ENCODE peak calls at places on chromosomes 2 and 18, in four cellular contexts. One of them, this sample, is unnamed.

GRCh38 chr2:226524381-226524843 is 275.2 kb downstream of the IRS1 start:
- DNase-seq in HepG2: peak; percentile 39
- DNase-seq in K562: no peak
- DNase-seq in GM12878: no peak
- DNase-seq in this sample: no peak

GRCh38 chr2:232504438-232504837 is 15.8 kb upstream of the PRSS56 start:
- DNase-seq in K562: no peak
- DNase-seq in HepG2: no peak
- DNase-seq in GM12878: no peak
- DNase-seq in this sample: no peak

GRCh38 chr18:55627007-55627406 is 39.0 kb upstream of the TCF4 start:
- DNase-seq in GM12878: no peak
- DNase-seq in HepG2: no peak
- DNase-seq in K562: no peak
- DNase-seq in this sample: no peak

GRCh38 chr2:173652731-173653426 is 298.2 kb downstream of the CDCA7 start:
- DNase-seq in HepG2: peak; percentile 64
- DNase-seq in GM12878: no peak
- DNase-seq in K562: no peak
- DNase-seq in this sample: no peak

GRCh38 chr2:106581755-106582430 is 94.7 kb downstream of the CD8B2 start:
- DNase-seq in GM12878: no peak
- DNase-seq in HepG2: peak; percentile 51
- DNase-seq in K562: peak; percentile 13
- DNase-seq in this sample: peak; percentile 51

GRCh38 chr2:229752970-229753729 is 38.8 kb upstream of the DNER start:
- DNase-seq in K562: no peak
- DNase-seq in HepG2: peak; percentile 49
- DNase-seq in GM12878: no peak
- DNase-seq in this sample: no peak

GRCh38 chr2:143209570-143210445 is 80.6 kb downstream of the ARHGAP15 start:
- DNase-seq in GM12878: no peak
- DNase-seq in HepG2: no peak
- DNase-seq in K562: no peak
- DNase-seq in this sample: no peak

GRCh38 chr2:118841828-118842461 is 5.5 kb downstream of the EN1 start:
- DNase-seq in HepG2: no peak
- DNase-seq in K562: no peak
- DNase-seq in GM12878: no peak
- DNase-seq in this sample: no peak

GRCh38 chr2:120933693-120934092 is 198.0 kb downstream of the GLI2 start:
- DNase-seq in GM12878: no peak
- DNase-seq in K562: no peak
- DNase-seq in HepG2: no peak
- DNase-seq in this sample: no peak

GRCh38 chr2:61411109-61411508 is 59.8 kb downstream of the USP34 start:
- DNase-seq in HepG2: no peak
- DNase-seq in K562: no peak
- DNase-seq in GM12878: no peak
- DNase-seq in this sample: no peak

GRCh38 chr2:150358468-150358807 is 129.0 kb downstream of the RND3 start:
- DNase-seq in GM12878: no peak
- DNase-seq in HepG2: no peak
- DNase-seq in K562: no peak
- DNase-seq in this sample: no peak
- TF ChIP-seq CREB1 in GM12878: no peak
- TF ChIP-seq CREB1 in HepG2: no peak
- TF ChIP-seq CREB1 in K562: no peak
- TF ChIP-seq CREB1 in this sample: no peak

GRCh38 chr2:130158631-130159030 is 13.7 kb upstream of the CCDC74B start:
- DNase-seq in GM12878: no peak
- DNase-seq in HepG2: no peak
- DNase-seq in K562: no peak
- DNase-seq in this sample: no peak

GRCh38 chr2:130150181-130151144 is 5.6 kb upstream of the CCDC74B start:
- DNase-seq in K562: no peak
- DNase-seq in HepG2: no peak
- DNase-seq in GM12878: no peak
- DNase-seq in this sample: no peak

GRCh38 chr2:130156624-130157004 is 11.7 kb upstream of the CCDC74B start:
- DNase-seq in K562: no peak
- DNase-seq in HepG2: no peak
- DNase-seq in GM12878: no peak
- DNase-seq in this sample: no peak

GRCh38 chr2:130154773-130155765 is 10.2 kb upstream of the CCDC74B start:
- DNase-seq in GM12878: no peak
- DNase-seq in K562: no peak
- DNase-seq in HepG2: no peak
- DNase-seq in this sample: no peak

GRCh38 chr2:130152816-130153595 is 8.1 kb upstream of the CCDC74B start:
- DNase-seq in HepG2: no peak
- DNase-seq in GM12878: no peak
- DNase-seq in K562: no peak
- DNase-seq in this sample: no peak
- TF ChIP-seq NR2C2 in HepG2: no peak
- TF ChIP-seq NR2C2 in GM12878: no peak
- TF ChIP-seq NR2C2 in K562: no peak
- TF ChIP-seq NR2C2 in this sample: no peak

GRCh38 chr2:218472980-218473379 is 54.1 kb downstream of the VIL1 start:
- DNase-seq in K562: no peak
- DNase-seq in GM12878: no peak
- DNase-seq in HepG2: no peak
- DNase-seq in this sample: no peak
- TF ChIP-seq SP1 in K562: no peak
- TF ChIP-seq SP1 in GM12878: no peak
- TF ChIP-seq SP1 in HepG2: no peak
- TF ChIP-seq SP1 in this sample: no peak

GRCh38 chr2:8851811-8852560 is 14.6 kb upstream of the KIDINS220 start:
- DNase-seq in HepG2: no peak
- DNase-seq in K562: peak; percentile 65
- DNase-seq in GM12878: no peak
- DNase-seq in this sample: peak; percentile 17

GRCh38 chr2:8848328-8849100 is 11.1 kb upstream of the KIDINS220 start:
- DNase-seq in GM12878: no peak
- DNase-seq in K562: no peak
- DNase-seq in HepG2: peak; percentile 28
- DNase-seq in this sample: no peak

GRCh38 chr2:8849322-8849721 is 11.9 kb upstream of the KIDINS220 start:
- DNase-seq in K562: no peak
- DNase-seq in HepG2: no peak
- DNase-seq in GM12878: no peak
- DNase-seq in this sample: no peak

GRCh38 chr2:8850845-8851244 is 13.4 kb upstream of the KIDINS220 start:
- DNase-seq in HepG2: no peak
- DNase-seq in K562: no peak
- DNase-seq in GM12878: no peak
- DNase-seq in this sample: no peak

DNA sequence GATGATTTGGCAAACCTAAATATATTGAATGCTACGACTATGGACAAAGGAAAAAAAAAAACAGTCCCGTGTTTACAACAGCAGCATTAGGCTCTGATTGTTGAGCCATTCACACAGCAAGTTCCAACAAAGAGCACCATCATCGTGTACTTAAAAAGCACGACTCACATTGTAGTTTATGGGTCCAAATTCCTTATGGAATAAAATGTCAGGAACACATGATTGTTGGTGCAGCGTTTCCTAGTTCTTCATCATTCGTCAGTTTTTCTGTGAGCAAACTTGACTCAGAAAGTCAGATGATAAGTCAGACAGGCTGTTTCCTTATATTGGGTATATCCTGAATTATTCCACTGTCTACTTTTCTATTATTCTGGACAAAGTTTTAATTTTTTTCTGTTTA is 10.0 kb upstream of the KIDINS220 start:
- DNase-seq in HepG2: no peak
- DNase-seq in K562: no peak
- DNase-seq in GM12878: no peak
- DNase-seq in this sample: no peak
- TF ChIP-seq CREB1 in HepG2: no peak
- TF ChIP-seq CREB1 in K562: no peak
- TF ChIP-seq CREB1 in GM12878: no peak
- TF ChIP-seq CREB1 in this sample: no peak

GRCh38 chr2:161414385-161415040 is 1.6 kb upstream of the TBR1 start:
- DNase-seq in GM12878: no peak
- DNase-seq in HepG2: peak; percentile 23
- DNase-seq in K562: peak; percentile 30
- DNase-seq in this sample: peak; percentile 69
- TF ChIP-seq NR2C2 in GM12878: no peak
- TF ChIP-seq NR2C2 in HepG2: no peak
- TF ChIP-seq NR2C2 in K562: no peak
- TF ChIP-seq NR2C2 in this sample: no peak

GRCh38 chr2:199308567-199308966 is 149.2 kb downstream of the SATB2 start:
- DNase-seq in K562: no peak
- DNase-seq in HepG2: no peak
- DNase-seq in GM12878: no peak
- DNase-seq in this sample: no peak

GRCh38 chr2:199303814-199304213 is 153.9 kb downstream of the SATB2 start:
- DNase-seq in GM12878: no peak
- DNase-seq in HepG2: no peak
- DNase-seq in K562: no peak
- DNase-seq in this sample: no peak

GRCh38 chr2:199307461-199307860 is 150.3 kb downstream of the SATB2 start:
- DNase-seq in K562: no peak
- DNase-seq in GM12878: no peak
- DNase-seq in HepG2: no peak
- DNase-seq in this sample: no peak

GRCh38 chr2:199306116-199306515 is 151.6 kb downstream of the SATB2 start:
- DNase-seq in GM12878: no peak
- DNase-seq in HepG2: no peak
- DNase-seq in K562: no peak
- DNase-seq in this sample: no peak

GRCh38 chr2:199302851-199303250 is 154.9 kb downstream of the SATB2 start:
- DNase-seq in HepG2: no peak
- DNase-seq in K562: no peak
- DNase-seq in GM12878: no peak
- DNase-seq in this sample: no peak
- TF ChIP-seq SP1 in HepG2: no peak
- TF ChIP-seq SP1 in K562: no peak
- TF ChIP-seq SP1 in GM12878: no peak
- TF ChIP-seq SP1 in this sample: no peak

GRCh38 chr2:45177870-45178269 is 168.6 kb upstream of the SIX2 start:
- DNase-seq in HepG2: no peak
- DNase-seq in GM12878: no peak
- DNase-seq in K562: no peak
- DNase-seq in this sample: no peak
- TF ChIP-seq CREB1 in HepG2: no peak
- TF ChIP-seq CREB1 in GM12878: no peak
- TF ChIP-seq CREB1 in K562: no peak
- TF ChIP-seq CREB1 in this sample: no peak

DNA sequence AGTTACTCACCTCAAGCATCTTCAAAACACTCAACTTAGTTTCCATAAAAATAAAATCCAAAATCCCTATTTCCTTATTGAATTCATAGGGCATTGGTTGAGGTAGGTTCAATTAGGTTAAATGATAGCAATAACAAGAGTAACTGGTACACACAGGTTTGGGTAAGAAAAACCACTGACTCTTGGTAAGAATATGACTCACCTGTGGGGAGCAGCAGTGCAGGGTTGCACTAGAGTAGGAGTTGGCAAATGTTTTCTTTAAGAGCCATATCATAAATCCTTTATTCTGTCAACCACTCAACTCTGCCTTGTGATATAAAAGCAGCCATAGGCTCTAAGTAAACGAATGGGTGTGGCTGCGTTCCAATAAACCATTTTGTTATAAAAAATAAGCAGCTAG is 71.4 kb upstream of the CDH20 start:
- DNase-seq in K562: no peak
- DNase-seq in HepG2: no peak
- DNase-seq in GM12878: no peak
- DNase-seq in this sample: no peak
- TF ChIP-seq NR2C2 in K562: no peak
- TF ChIP-seq NR2C2 in HepG2: no peak
- TF ChIP-seq NR2C2 in GM12878: no peak
- TF ChIP-seq NR2C2 in this sample: no peak

GRCh38 chr2:105517814-105518705 is 119.2 kb upstream of the FHL2 start:
- DNase-seq in HepG2: no peak
- DNase-seq in GM12878: no peak
- DNase-seq in K562: no peak
- DNase-seq in this sample: no peak

GRCh38 chr2:105519516-105519915 is 120.7 kb upstream of the FHL2 start:
- DNase-seq in K562: no peak
- DNase-seq in GM12878: no peak
- DNase-seq in HepG2: no peak
- DNase-seq in this sample: no peak

GRCh38 chr2:105510761-105511669 is 112.2 kb upstream of the FHL2 start:
- DNase-seq in K562: no peak
- DNase-seq in HepG2: no peak
- DNase-seq in GM12878: no peak
- DNase-seq in this sample: no peak

GRCh38 chr2:105518897-105519296 is 120.0 kb upstream of the FHL2 start:
- DNase-seq in HepG2: peak; percentile 19
- DNase-seq in K562: no peak
- DNase-seq in GM12878: no peak
- DNase-seq in this sample: no peak

GRCh38 chr2:105515581-105516415 is 116.9 kb upstream of the FHL2 start:
- DNase-seq in HepG2: no peak
- DNase-seq in K562: no peak
- DNase-seq in GM12878: no peak
- DNase-seq in this sample: no peak
- TF ChIP-seq SP1 in HepG2: no peak
- TF ChIP-seq SP1 in K562: no peak
- TF ChIP-seq SP1 in GM12878: no peak
- TF ChIP-seq SP1 in this sample: no peak

This sample was measured in WTC11.